ENCODE peak calls at places on chromosomes 3 and 15, in five cellular contexts. J is PC-9, P is A549, N is pancreas, D is A673. S is an unnamed sample.

GRCh38 chr3:122984007-122984406 is 43.6 kb downstream of the SEMA5B start:
- DNase-seq in J (no peak), P (no peak), N (no peak), D (no peak), S (no peak)

GRCh38 chr3:40079203-40079844 is 230.2 kb upstream of the EIF1B start:
- DNase-seq in J (no peak), P (no peak), N (no peak), D (no peak), S (no peak)

GRCh38 chr3:51343918-51344687 is 41.0 kb upstream of the MANF start:
- DNase-seq in J (peak), P (no peak), N (no peak), D (no peak), S (no peak)

GRCh38 chr15:68783226-68784054 is 37.3 kb downstream of the ANP32A start:
- DNase-seq in J (no peak), P (peak), N (no peak), D (peak), S (peak)

GRCh38 chr3:115388166-115388565 is 235.1 kb upstream of the GAP43 start:
- DNase-seq in J (no peak), P (no peak), N (no peak), D (no peak), S (no peak)

GRCh38 chr15:70308011-70308761 is 210.5 kb upstream of the TLE3 start:
- DNase-seq in J (peak), P (peak), N (no peak), D (peak), S (no peak)

GRCh38 chr15:44668925-44669324 is 5.5 kb upstream of the SPG11 start:
- DNase-seq in J (no peak), P (no peak), N (no peak), D (no peak), S (no peak)

GRCh38 chr15:75198560-75199346 is 2.9 kb upstream of the C15orf39 start:
- DNase-seq in J (peak), P (no peak), N (no peak), D (peak), S (no peak)

GRCh38 chr3:49004352-49005297 is 2.6 kb upstream of the WDR6 start:
- DNase-seq in J (no peak), P (no peak), N (peak), D (no peak), S (peak)

GRCh38 chr3:150543531-150543930 is 2.8 kb downstream of the SERP1 start:
- DNase-seq in J (no peak), P (no peak), N (no peak), D (no peak), S (no peak)

GRCh38 chr3:99620077-99620476 is 18.3 kb upstream of the COL8A1 start:
- DNase-seq in J (no peak), P (no peak), N (no peak), D (no peak), S (no peak)

GRCh38 chr15:59313703-59314332 is 58.9 kb downstream of the MYO1E start:
- DNase-seq in J (peak), P (peak), N (peak), D (no peak), S (peak)

GRCh38 chr15:88512606-88513005 is 33.9 kb downstream of the DET1 start:
- DNase-seq in J (no peak), P (no peak), N (no peak), D (no peak), S (no peak)

GRCh38 chr3:36365829-36366228 is 14.5 kb upstream of the STAC start:
- DNase-seq in J (no peak), P (no peak), N (no peak), D (no peak), S (no peak)

GRCh38 chr15:76204558-76204845 is 106.8 kb downstream of the ETFA start:
- DNase-seq in J (no peak), P (no peak), N (no peak), D (no peak), S (no peak)

GRCh38 chr3:164814106-164814505 is 264.2 kb downstream of the SI start:
- DNase-seq in J (no peak), P (no peak), N (peak), D (no peak), S (no peak)

GRCh38 chr3:30293621-30294240 is 312.7 kb upstream of the TGFBR2 start:
- DNase-seq in J (no peak), P (no peak), N (no peak), D (no peak), S (no peak)

GRCh38 chr3:194476784-194477183 is 10.0 kb downstream of the ATP13A3 start:
- DNase-seq in J (no peak), P (no peak), N (no peak), D (no peak), S (peak)

GRCh38 chr15:29345549-29346525 is 76.2 kb upstream of the NSMCE3 start:
- DNase-seq in J (no peak), P (no peak), N (no peak), D (no peak), S (no peak)

GRCh38 chr3:101824691-101825090 is 24.6 kb upstream of the NFKBIZ start:
- DNase-seq in J (no peak), P (no peak), N (no peak), D (peak), S (no peak)

GRCh38 chr3:188270423-188270972 is 116.5 kb downstream of the LPP start:
- DNase-seq in J (peak), P (no peak), N (no peak), D (peak), S (no peak)

GRCh38 chr15:90718232-90718631 is 1.1 kb downstream of the BLM start:
- DNase-seq in J (no peak), P (no peak), N (no peak), D (no peak), S (no peak)

GRCh38 chr3:64748244-64748894 is 60.6 kb upstream of the ADAMTS9 start:
- DNase-seq in J (no peak), P (no peak), N (no peak), D (no peak), S (no peak)

GRCh38 chr15:38069506-38069905 is 135.1 kb downstream of the TMCO5A start:
- DNase-seq in J (peak), P (peak), N (no peak), D (no peak), S (peak)

GRCh38 chr3:153379516-153379915 is 217.5 kb downstream of the RAP2B start:
- DNase-seq in J (no peak), P (no peak), N (no peak), D (no peak), S (no peak)

GRCh38 chr15:80068578-80068977 is 9.1 kb downstream of the ZFAND6 start:
- DNase-seq in J (no peak), P (no peak), N (no peak), D (peak), S (no peak)

GRCh38 chr3:46097691-46098241 is 70.5 kb upstream of the XCR1 start:
- DNase-seq in J (peak), P (no peak), N (no peak), D (no peak), S (no peak)

GRCh38 chr3:9168230-9168629 is 81.2 kb downstream of the SRGAP3 start:
- DNase-seq in J (no peak), P (no peak), N (no peak), D (no peak), S (peak)

DNA sequence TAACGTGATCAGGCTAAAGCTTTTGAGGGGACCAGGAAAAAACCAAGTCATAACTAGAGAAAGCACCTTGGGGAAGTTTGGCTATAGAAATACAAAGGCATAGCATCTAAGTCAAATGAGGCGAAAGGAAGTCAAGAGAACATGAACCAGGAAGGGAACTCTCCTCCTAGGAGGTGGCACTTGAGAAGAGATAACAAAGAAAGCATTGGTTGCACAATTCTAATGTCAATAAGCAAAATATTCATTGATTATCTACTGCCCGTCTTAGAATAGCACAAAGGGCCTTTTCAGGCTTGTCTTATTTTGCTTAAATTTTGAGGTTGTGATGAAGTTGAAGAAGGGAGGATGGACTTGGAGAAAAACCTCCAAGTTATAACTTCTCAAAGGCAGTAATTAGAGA is 73.4 kb downstream of the ALCAM start:
- DNase-seq in J (no peak), P (no peak), N (no peak), D (no peak), S (no peak)
- H3K4me3 ChIP-seq in J (no peak), P (no peak), N (no peak), D (no peak), S (no peak)

GRCh38 chr3:168061332-168061996 is 34.3 kb downstream of the GOLIM4 start:
- DNase-seq in J (no peak), P (no peak), N (no peak), D (peak), S (no peak)
- TF ChIP-seq CTCF in J (no peak), P (no peak), N (no peak), D (peak), S (no peak)

DNA sequence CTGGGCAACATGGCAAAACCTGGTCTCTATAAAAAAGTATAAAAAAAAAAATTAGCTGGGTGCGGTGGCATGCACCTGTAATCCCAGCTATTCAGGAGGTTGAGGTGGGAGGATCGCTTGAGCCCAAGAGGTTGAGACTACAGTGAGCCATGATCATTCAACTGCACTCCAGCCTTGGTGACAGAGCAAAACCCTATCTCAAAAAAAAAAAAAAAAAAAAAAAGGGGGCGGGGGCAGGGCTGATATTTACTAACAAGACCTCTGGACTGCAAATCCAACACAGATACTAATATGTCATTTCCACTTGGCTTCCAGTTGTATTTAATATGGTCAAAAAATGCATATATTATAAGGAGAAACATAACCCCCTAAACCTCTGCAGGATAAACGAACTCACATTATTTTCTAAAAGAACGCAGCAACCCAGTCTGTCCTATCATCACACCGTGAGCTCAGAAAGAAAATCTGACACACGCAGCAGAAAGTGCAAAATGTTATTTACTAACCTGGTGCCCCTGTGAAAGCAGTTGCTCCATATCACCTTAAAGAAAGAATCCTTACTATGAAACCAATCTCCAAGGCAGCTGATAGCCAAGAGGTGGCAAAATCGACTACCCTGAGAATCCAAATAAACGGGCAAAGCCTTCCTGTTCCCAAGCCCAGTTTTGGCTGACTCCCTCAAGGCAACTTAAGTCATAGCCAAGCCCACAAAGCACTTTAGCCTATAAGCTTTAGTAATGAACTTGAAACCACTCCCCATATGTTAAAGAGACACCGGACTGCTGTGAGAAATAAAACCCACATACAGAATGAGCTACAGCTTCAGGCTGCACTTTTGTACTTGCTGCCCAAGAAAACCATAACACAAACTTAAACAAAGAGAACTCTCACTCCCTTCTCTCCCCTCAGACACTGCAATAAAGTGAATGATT is 39.3 kb downstream of the PLD1 start:
- DNase-seq in J (peak), P (peak), N (no peak), D (peak), S (peak)
- H3K4me3 ChIP-seq in J (no peak), P (no peak), N (peak), D (no peak), S (peak)

GRCh38 chr15:33204087-33204486 is 9.6 kb upstream of the FMN1 start:
- DNase-seq in J (no peak), P (no peak), N (no peak), D (no peak), S (no peak)

GRCh38 chr15:33197636-33198035 is 3.1 kb upstream of the FMN1 start:
- DNase-seq in J (no peak), P (no peak), N (no peak), D (no peak), S (no peak)

GRCh38 chr15:33200444-33200843 is 5.9 kb upstream of the FMN1 start:
- DNase-seq in J (peak), P (no peak), N (no peak), D (no peak), S (no peak)

GRCh38 chr15:33200903-33201302 is 6.4 kb upstream of the FMN1 start:
- DNase-seq in J (peak), P (no peak), N (no peak), D (no peak), S (no peak)

DNA sequence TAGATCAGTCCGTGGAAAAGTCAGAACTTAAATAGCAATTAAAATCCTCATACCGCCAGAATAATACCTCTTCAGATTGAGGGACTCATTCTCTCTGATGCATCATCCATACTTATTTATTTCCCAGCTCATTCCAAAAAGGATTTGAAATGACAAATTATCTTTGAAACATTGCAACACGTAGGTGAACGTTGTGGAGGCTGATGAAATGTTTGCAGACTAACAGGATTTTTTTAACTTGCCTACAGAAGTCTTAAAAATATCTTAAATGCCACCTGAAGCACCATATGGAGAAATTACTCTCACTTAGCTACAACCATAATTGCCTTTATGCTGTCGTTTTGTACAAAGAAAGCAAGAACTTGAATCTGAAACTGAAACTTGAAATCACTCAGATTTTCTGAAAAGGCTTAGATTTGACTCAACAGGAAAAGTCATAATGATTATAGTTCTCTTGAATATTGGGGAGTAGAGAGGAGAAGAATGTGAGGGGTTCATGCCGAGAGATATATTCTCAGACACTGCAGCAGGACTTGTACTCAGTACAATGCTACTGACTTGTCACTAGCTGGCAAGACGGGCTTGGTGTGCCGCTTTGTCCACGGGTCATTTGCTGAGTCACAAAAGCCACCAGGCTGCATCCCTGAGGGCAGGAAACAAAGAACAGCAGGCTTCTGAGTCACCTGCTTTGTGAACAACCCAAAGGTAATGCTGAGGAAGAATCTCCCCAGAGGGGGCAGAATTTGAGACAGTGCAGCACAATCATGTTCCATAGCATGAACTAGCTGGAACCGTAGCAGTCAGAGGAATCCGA is 7.1 kb upstream of the FMN1 start:
- DNase-seq in J (peak), P (peak), N (peak), D (no peak), S (peak)
- TF ChIP-seq CTCF in J (peak), P (peak), N (no peak), D (no peak), S (no peak)

GRCh38 chr3:129228891-129229585 is 20.4 kb upstream of the COPG1 start:
- DNase-seq in J (peak), P (no peak), N (no peak), D (peak), S (no peak)

GRCh38 chr3:129226374-129226773 is 23.0 kb upstream of the COPG1 start:
- DNase-seq in J (peak), P (peak), N (no peak), D (peak), S (peak)

GRCh38 chr3:129230311-129231019 is 18.9 kb upstream of the COPG1 start:
- DNase-seq in J (peak), P (no peak), N (no peak), D (no peak), S (no peak)

GRCh38 chr3:129224984-129225393 is 24.4 kb upstream of the COPG1 start:
- DNase-seq in J (peak), P (peak), N (peak), D (peak), S (peak)
- H3K4me3 ChIP-seq in J (peak), P (peak), N (peak), D (no peak), S (no peak)

DNA sequence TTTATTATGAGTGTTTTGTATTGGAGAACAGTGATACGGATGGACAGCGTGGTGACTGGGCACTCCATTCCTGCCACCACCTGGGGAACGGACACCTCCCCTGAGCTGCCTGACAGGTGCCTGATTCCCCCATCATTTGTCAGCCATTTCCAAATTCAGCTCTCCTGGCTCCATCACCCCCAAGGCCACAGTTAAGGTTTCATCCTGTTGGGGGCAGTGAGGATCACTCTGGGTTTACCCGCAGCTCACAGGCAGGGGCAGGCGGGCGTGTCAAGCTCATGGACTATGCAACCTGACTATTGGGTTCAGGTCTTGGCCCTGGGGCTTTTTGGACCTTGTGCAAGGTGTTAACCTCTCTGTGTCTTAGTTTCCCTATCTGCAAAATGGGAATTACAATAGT is 76.3 kb downstream of the RAB11A start:
- DNase-seq in J (no peak), P (no peak), N (no peak), D (no peak), S (no peak)
- TF ChIP-seq CTCF in J (no peak), P (no peak), N (no peak), D (no peak), S (no peak)

DNA sequence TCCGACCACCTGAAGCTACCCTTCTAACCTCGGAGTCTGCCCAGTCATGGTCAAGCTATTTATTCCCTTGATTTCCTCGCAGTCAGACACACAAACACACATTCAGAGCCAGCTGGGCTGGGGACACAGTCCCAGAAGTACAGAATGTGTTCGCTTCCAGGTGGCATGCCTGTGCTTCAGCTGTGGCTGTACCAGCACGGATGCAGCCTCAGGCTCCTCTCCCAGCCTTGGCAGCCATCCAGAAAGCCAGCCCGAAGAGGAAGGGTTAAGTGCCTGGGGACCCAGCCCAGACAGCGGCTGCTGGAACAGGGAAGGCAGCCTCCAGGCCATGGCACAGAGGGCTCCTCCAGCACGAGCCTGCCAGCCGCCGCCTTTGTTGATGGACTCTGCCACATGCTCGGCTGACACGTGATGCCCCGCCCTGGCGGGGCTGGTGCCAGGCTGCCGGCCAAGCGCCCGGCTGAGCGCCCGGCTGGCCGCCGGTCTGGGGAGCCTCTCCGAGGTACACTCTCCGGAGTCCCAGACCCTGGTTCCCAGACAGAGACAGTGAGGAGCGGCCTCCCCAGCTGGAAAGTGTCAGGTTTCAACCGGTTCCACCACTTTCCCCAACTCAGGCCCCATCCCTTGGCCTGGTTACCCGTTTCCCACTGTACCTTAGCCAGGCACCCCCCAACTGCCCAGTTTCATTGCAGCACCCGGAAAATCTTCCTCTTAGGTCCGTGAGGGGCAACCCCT is 5.4 kb downstream of the BMF start:
- DNase-seq in J (peak), P (no peak), N (peak), D (peak), S (peak)
- H3K4me3 ChIP-seq in J (peak), P (no peak), N (no peak), D (no peak), S (no peak)

GRCh38 chr3:14857506-14857905 is 38.7 kb downstream of the FGD5 start:
- DNase-seq in J (no peak), P (no peak), N (no peak), D (no peak), S (no peak)
- TF ChIP-seq CTCF in J (peak), P (no peak), N (no peak), D (no peak), S (peak)

GRCh38 chr3:52650437-52650836 is 35.3 kb downstream of the PBRM1 start:
- DNase-seq in J (no peak), P (no peak), N (no peak), D (no peak), S (no peak)

GRCh38 chr3:52649461-52650210 is 36.1 kb downstream of the PBRM1 start:
- DNase-seq in J (no peak), P (no peak), N (no peak), D (no peak), S (no peak)

DNA sequence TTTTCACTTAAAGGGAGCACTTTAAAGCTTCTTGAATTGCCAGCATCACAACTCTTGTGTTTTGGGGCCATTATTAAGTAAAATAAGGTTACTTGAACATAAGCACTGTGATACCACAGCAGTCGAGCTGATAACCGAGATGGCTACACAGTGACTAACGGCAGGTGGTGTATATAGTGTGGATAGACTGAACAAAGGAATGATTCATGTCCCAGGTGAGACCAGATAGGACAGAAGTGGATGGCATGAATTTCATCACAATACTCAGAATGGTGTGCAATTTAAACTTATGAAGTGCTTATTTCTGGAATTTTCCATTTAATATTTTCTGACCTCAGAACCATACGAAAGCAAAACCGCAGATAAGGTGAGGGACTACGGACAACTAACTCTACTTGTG is 40.2 kb downstream of the PBRM1 start:
- DNase-seq in J (no peak), P (no peak), N (no peak), D (no peak), S (no peak)
- H3K4me3 ChIP-seq in J (no peak), P (no peak), N (no peak), D (no peak), S (no peak)

GRCh38 chr3:47882338-47882737 is 79.4 kb downstream of the DHX30 start:
- DNase-seq in J (no peak), P (peak), N (no peak), D (no peak), S (no peak)
- TF ChIP-seq CTCF in J (peak), P (no peak), N (peak), D (peak), S (no peak)

S was measured in colonic mucosa.